ENCODE peak calls at places on chromosomes 5 and 9, in five cellular contexts. A is HepG2, K is IMR-90, L is H1, M is K562. Y is an unnamed sample.

GRCh38 chr9:976805-977360 is 428 bp downstream of the DMRT3 start:
- DNase-seq in A (no peak), M (no peak), L (peak; percentile 66), K (no peak), Y (peak; percentile 30)

GRCh38 chr5:56323505-56323904 is 90.4 kb upstream of the ANKRD55 start:
- DNase-seq in K (peak; percentile 76), L (no peak), A (peak; percentile 50), M (no peak), Y (peak; percentile 44)

GRCh38 chr5:145946112-145946861 is 9.9 kb downstream of the SH3RF2 start:
- DNase-seq in K (peak; percentile 84), L (no peak), A (peak; percentile 77), M (no peak), Y (peak; percentile 66)

GRCh38 chr5:30050056-30050815 is 1143.2 kb upstream of the CDH6 start:
- DNase-seq in L (no peak), A (no peak), M (no peak), K (no peak), Y (no peak)

GRCh38 chr5:103582364-103582763 is 19.8 kb upstream of the NUDT12 start:
- DNase-seq in A (peak; percentile 35), L (no peak), K (peak; percentile 50), M (peak; percentile 15), Y (no peak)

GRCh38 chr5:134143964-134144941 is 29.8 kb downstream of the TCF7 start:
- DNase-seq in M (no peak), K (no peak), L (peak; percentile 17), A (no peak), Y (no peak)

GRCh38 chr5:87258507-87258906 is 9.2 kb upstream of the RASA1 start:
- DNase-seq in L (no peak), K (no peak), A (no peak), M (no peak), Y (no peak)

GRCh38 chr5:119750887-119751733 is 121.8 kb downstream of the FAM170A start:
- DNase-seq in M (no peak), L (no peak), A (no peak), K (no peak), Y (no peak)

GRCh38 chr9:94649100-94649855 is 10.0 kb upstream of the FBP1 start:
- DNase-seq in M (no peak), A (no peak), K (peak; percentile 28), L (no peak), Y (peak; percentile 11)
- H3K27ac ChIP-seq in M (no peak overlapping the region), A (no peak overlapping the region), K (no peak overlapping the region), L (no peak overlapping the region), Y (no peak overlapping the region)

GRCh38 chr9:69470186-69470977 is 145.4 kb downstream of the ENTREP1 start:
- DNase-seq in K (no peak), M (no peak), L (peak; percentile 24), A (peak; percentile 28), Y (no peak)

GRCh38 chr9:69472101-69472625 is 147.1 kb downstream of the ENTREP1 start:
- DNase-seq in L (peak; percentile 28), K (no peak), A (no peak), M (no peak), Y (no peak)

GRCh38 chr9:69469136-69469535 is 144.1 kb downstream of the ENTREP1 start:
- DNase-seq in L (no peak), M (no peak), A (no peak), K (peak; percentile 28), Y (no peak)

GRCh38 chr9:69468380-69468779 is 143.4 kb downstream of the ENTREP1 start:
- DNase-seq in L (no peak), A (no peak), M (no peak), K (no peak), Y (no peak)

DNA sequence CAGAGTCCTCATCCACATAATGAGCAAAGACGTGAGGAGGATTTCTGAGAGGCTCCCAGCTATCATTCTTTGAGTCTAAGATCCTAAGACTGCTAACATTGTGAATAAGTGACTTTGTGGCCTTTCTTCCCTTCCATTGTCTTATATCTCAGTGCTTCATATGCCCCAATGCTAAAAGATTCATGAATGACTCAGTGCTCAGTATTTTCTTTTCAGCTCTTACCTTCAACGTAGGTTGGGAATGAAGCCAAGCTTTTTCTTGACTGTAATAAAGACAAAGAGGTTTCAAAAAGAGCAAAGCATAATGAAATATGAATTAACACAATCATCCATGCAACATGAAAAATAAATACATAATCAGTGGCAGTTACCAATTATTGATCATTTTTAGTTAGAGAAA is 146.4 kb downstream of the ENTREP1 start:
- DNase-seq in L (peak; percentile 10), M (no peak), A (no peak), K (peak; percentile 45), Y (no peak)
- TF ChIP-seq MAFK in L (no peak), M (no peak), A (no peak), K (no peak), Y (no peak)

DNA sequence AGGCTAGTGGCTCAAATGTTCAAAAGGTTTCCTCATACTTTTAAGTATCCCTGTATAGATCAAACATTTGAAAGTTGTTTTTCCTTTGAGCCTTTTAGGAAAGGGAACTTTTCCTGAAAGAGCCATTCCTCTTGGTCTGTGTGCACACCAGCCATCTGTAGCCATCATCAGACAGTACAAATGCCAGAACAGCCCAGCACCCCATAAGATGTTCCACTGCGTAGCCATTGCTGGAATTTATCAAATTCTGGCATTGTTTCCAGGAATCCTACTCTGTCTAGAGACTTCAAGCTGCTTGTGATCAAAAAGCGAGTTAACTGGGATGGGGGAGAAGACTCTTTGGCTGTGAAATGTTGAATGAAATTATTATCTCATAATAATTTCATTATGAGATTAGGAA is 99.6 kb downstream of the RALGPS1 start:
- DNase-seq in L (no peak), A (no peak), K (peak; percentile 30), M (no peak), Y (no peak)
- H3K27ac ChIP-seq in L (no peak overlapping the region), A (no peak overlapping the region), K (no peak overlapping the region), M (no peak overlapping the region), Y (no peak overlapping the region)

GRCh38 chr5:115313052-115313451 is 16.6 kb upstream of the CCDC112 start:
- DNase-seq in K (no peak), M (no peak), A (no peak), L (no peak), Y (no peak)

GRCh38 chr5:115313632-115314031 is 17.2 kb upstream of the CCDC112 start:
- DNase-seq in M (no peak), L (no peak), K (no peak), A (no peak), Y (no peak)

GRCh38 chr5:115308815-115309214 is 12.4 kb upstream of the CCDC112 start:
- DNase-seq in L (no peak), K (no peak), A (no peak), M (no peak), Y (no peak)

GRCh38 chr5:115306011-115306530 is 9.6 kb upstream of the CCDC112 start:
- DNase-seq in L (no peak), M (no peak), A (no peak), K (no peak), Y (no peak)

DNA sequence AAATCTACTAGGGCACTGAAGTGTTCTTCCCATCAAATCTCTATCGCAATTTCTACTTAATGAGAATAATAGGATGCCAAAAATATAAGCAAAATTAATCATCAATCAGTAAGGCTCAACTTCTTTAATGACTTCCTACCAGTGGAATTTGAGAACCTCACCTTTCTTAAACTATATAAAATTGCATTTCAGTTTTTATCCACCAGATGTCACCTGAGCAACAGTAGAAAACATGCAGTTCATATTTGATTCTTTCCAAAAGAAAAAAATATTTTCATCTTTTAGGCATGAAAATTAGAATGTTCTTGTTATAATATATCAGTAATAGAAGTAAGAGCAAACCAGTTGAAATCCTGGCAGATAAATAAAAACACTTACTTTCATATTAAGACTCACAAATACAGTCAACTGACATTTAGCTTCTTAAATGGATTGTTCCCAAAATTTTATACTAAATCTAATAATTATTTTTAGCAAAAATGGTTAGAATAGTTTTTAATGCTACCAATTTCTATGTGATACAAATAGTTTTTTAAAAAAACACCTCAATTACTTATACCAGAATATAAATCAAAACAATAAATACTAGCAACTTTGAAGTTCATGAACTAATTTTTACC is 13.4 kb upstream of the CCDC112 start:
- DNase-seq in M (peak; percentile 15), A (peak; percentile 26), L (no peak), K (peak; percentile 58), Y (no peak)
- TF ChIP-seq MAFK in M (no peak), A (no peak), L (no peak), K (no peak), Y (no peak)

DNA sequence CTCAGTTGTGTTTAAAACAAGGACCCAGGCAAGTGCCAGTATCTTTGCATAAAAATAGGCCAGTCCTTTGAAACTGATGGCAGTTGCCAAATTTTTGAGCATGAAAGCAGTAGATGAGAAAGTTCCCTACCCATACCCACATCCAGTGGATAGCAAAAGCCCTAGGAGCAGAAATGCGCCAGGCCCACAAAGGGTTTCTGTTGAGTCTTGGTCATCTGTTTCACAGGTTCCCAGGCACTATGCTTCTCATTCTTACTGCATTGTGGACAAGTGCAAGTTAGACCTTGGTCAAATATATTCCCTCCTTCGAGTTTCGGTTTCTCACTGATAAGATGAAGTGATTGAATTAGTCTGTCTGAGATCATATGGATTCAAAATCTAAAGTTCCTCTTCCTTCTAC is 152.3 kb downstream of the NR3C1 start:
- DNase-seq in A (no peak), L (no peak), K (no peak), M (no peak), Y (no peak)
- H3K27ac ChIP-seq in A (no peak overlapping the region), L (no peak overlapping the region), K (no peak overlapping the region), M (peak overlapping the region; percentile 34), Y (peak overlapping the region; percentile 92)

GRCh38 chr5:74164725-74165226 is 475.8 kb downstream of the ENC1 start:
- DNase-seq in K (no peak), A (no peak), M (no peak), L (no peak), Y (no peak)
- TF ChIP-seq MAFK in K (no peak), A (no peak), M (no peak), L (no peak), Y (no peak)

GRCh38 chr9:36165766-36166149 is 3.4 kb upstream of the CCIN start:
- DNase-seq in K (peak; percentile 45), A (no peak), L (no peak), M (no peak), Y (no peak)

GRCh38 chr9:36163840-36164175 is 5.4 kb upstream of the CCIN start:
- DNase-seq in M (no peak), A (no peak), K (peak; percentile 52), L (no peak), Y (no peak)

GRCh38 chr9:36164361-36164760 is 4.8 kb upstream of the CCIN start:
- DNase-seq in K (no peak), L (no peak), M (no peak), A (no peak), Y (no peak)

GRCh38 chr9:36164989-36165388 is 4.2 kb upstream of the CCIN start:
- DNase-seq in A (no peak), K (no peak), L (no peak), M (no peak), Y (no peak)

DNA sequence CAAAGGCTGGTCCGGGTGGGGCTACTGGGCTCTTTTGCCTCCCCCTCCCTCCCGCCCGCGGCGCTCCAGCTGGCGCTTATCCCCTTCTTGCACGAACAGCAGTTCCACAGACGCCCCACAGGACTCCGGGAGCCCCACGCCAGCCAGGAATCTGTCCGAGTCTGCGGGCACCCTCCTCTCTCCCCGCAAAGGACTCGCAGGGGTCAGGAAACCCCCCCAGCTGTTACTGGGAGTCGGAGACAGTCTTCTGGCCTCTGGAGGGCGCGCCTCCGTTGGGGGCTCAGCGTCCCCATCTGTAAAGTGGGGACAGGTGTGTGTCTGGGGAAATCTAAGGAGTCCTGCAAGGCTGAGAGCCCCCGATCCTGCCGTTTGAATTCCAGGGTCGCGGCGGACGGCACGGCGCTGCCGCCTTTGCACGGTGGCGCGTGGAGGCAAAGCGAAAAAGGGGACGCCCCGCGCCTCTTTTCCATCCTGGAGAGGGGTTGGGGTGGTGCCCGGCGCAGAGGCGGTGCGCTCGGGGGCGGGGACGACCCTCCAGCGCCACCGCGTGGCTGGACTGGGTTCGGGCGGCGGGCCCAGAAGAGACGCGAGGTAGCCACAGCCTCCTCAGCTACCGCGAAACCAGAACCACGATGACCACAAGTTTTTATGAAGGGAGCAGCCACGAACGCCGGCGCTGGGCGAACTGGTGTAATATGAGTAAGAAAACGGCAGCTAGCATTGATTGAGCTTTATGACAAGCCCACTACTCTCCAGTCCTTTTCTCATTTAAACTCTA is 2.8 kb upstream of the CCIN start:
- DNase-seq in L (peak; percentile 96), M (peak; percentile 91), K (peak; percentile 81), A (peak; percentile 57), Y (peak; percentile 93)
- H3K27ac ChIP-seq in L (no peak overlapping the region), M (no peak overlapping the region), K (peak overlapping the region; percentile 35), A (no peak overlapping the region), Y (peak overlapping the region; percentile 65)